ENCODE peak calls at places on chromosomes 11 and 22, in eight cellular contexts. U is H1, D is ovary, O is adrenal gland, G is body of pancreas, C is vagina, B is Peyer's patch, X is HCT116. P is an unnamed sample.

GRCh38 chr22:49617866-49618688 is 209.6 kb downstream of the BRD1 start:
- DNase-seq in U (no peak), D (no peak), O (no peak), G (no peak), C (no peak), B (no peak), X (no peak), P (no peak)

GRCh38 chr22:44880588-44881245 is 128.3 kb downstream of the ARHGAP8 start:
- DNase-seq in U (no peak), D (no peak), O (no peak), G (no peak), C (no peak), B (no peak), X (no peak), P (peak)

GRCh38 chr11:102476069-102476468 is 23.5 kb upstream of the TMEM123 start:
- DNase-seq in U (no peak), D (no peak), O (no peak), G (no peak), C (no peak), B (no peak), X (no peak), P (no peak)

GRCh38 chr22:37741312-37741795 is 44.5 kb downstream of the TRIOBP start:
- DNase-seq in U (no peak), D (peak), O (peak), G (peak), C (no peak), B (no peak), X (no peak), P (peak)

GRCh38 chr11:60625262-60625661 is 74.2 kb upstream of the MS4A8 start:
- DNase-seq in U (peak), D (no peak), O (peak), G (peak), C (no peak), B (no peak), X (peak), P (no peak)

GRCh38 chr11:78654866-78655265 is 80.2 kb upstream of the NARS2 start:
- DNase-seq in U (no peak), D (no peak), O (no peak), G (no peak), C (peak), B (no peak), X (no peak), P (no peak)

GRCh38 chr11:22666320-22666699 is at the start of gene GAS2:
- DNase-seq in U (no peak), D (no peak), O (no peak), G (peak), C (no peak), B (no peak), X (no peak), P (no peak)

GRCh38 chr11:20278727-20279126 is 84.8 kb upstream of the HTATIP2 start:
- DNase-seq in U (no peak), D (no peak), O (no peak), G (no peak), C (no peak), B (no peak), X (no peak), P (no peak)

GRCh38 chr11:129750343-129751292 is 65.0 kb upstream of the TMEM45B start:
- DNase-seq in U (peak), D (peak), O (peak), G (peak), C (no peak), B (peak), X (peak), P (peak)

GRCh38 chr11:128559496-128560103 is 27.8 kb downstream of the ETS1 start:
- DNase-seq in U (no peak), D (no peak), O (no peak), G (no peak), C (no peak), B (no peak), X (no peak), P (no peak)

GRCh38 chr11:78218707-78219492 is 30.2 kb downstream of the USP35 start:
- DNase-seq in U (no peak), D (no peak), O (no peak), G (no peak), C (peak), B (no peak), X (no peak), P (no peak)

GRCh38 chr11:122095950-122096942 is 19.8 kb downstream of the BLID start:
- DNase-seq in U (no peak), D (no peak), O (no peak), G (no peak), C (no peak), B (no peak), X (no peak), P (no peak)

GRCh38 chr22:48663297-48663696 is 1164.4 kb downstream of the BRD1 start:
- DNase-seq in U (no peak), D (no peak), O (no peak), G (no peak), C (no peak), B (no peak), X (peak), P (no peak)

GRCh38 chr11:123129920-123130319 is 65.1 kb downstream of the CLMP start:
- DNase-seq in U (no peak), D (no peak), O (no peak), G (no peak), C (no peak), B (no peak), X (no peak), P (no peak)

GRCh38 chr11:119935341-119935925 is 202.5 kb downstream of the TRIM29 start:
- DNase-seq in U (no peak), D (no peak), O (no peak), G (no peak), C (no peak), B (no peak), X (no peak), P (no peak)

GRCh38 chr11:122202951-122203456 is 87.0 kb upstream of the BLID start:
- DNase-seq in U (peak), D (peak), O (peak), G (peak), C (no peak), B (peak), X (peak), P (peak)

GRCh38 chr11:75319035-75319877 is 32.2 kb downstream of the ARRB1 start:
- DNase-seq in U (no peak), D (no peak), O (no peak), G (peak), C (no peak), B (no peak), X (no peak), P (no peak)

GRCh38 chr22:20526628-20527355 is 19.4 kb downstream of the MED15 start:
- DNase-seq in U (no peak), D (no peak), O (no peak), G (no peak), C (no peak), B (no peak), X (no peak), P (no peak)

DNA sequence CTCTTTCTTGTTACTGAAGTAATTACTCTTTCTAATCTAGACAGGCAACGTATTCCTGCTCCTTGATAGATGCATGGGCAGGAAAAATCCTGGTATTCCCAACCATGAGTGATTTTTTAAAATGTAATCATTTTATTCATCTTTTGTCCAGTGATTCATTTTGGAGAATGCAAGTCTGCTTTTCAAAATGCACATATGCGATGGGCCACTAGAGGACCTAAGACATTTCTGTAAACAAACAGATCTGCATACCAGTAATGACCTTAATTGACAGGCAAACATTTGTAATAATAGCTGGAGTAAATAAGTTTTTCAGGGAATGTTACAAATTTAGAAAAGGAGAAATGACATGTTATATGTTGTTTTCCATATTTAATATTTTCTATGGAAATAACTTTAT is 1167.6 kb downstream of the JRKL start:
- DNase-seq in U (no peak), D (no peak), O (no peak), G (no peak), C (no peak), B (no peak), X (no peak), P (no peak)
- TF ChIP-seq CTCF in U (no peak), D (no peak), O (peak), G (no peak), C (no peak), B (no peak), X (no peak), P (no peak)

GRCh38 chr11:8002676-8003075 is 15.5 kb downstream of the EIF3F start:
- DNase-seq in U (no peak), D (no peak), O (no peak), G (no peak), C (peak), B (no peak), X (no peak), P (no peak)
- TF ChIP-seq POLR2A in U (no peak), D (no peak), O (no peak), G (no peak), C (no peak), B (no peak), X (no peak), P (no peak)

GRCh38 chr11:27509953-27510352 is 3.4 kb upstream of the LIN7C start:
- DNase-seq in U (no peak), D (no peak), O (no peak), G (no peak), C (no peak), B (no peak), X (no peak), P (no peak)

GRCh38 chr11:27505781-27506180 is 788 bp downstream of the LIN7C start:
- DNase-seq in U (no peak), D (no peak), O (no peak), G (no peak), C (no peak), B (no peak), X (no peak), P (no peak)

GRCh38 chr11:27507561-27508322 is 1.2 kb upstream of the LIN7C start:
- DNase-seq in U (no peak), D (no peak), O (no peak), G (no peak), C (no peak), B (no peak), X (no peak), P (no peak)

GRCh38 chr11:27501102-27501501 is 5.5 kb downstream of the LIN7C start:
- DNase-seq in U (no peak), D (no peak), O (no peak), G (no peak), C (no peak), B (no peak), X (no peak), P (no peak)

DNA sequence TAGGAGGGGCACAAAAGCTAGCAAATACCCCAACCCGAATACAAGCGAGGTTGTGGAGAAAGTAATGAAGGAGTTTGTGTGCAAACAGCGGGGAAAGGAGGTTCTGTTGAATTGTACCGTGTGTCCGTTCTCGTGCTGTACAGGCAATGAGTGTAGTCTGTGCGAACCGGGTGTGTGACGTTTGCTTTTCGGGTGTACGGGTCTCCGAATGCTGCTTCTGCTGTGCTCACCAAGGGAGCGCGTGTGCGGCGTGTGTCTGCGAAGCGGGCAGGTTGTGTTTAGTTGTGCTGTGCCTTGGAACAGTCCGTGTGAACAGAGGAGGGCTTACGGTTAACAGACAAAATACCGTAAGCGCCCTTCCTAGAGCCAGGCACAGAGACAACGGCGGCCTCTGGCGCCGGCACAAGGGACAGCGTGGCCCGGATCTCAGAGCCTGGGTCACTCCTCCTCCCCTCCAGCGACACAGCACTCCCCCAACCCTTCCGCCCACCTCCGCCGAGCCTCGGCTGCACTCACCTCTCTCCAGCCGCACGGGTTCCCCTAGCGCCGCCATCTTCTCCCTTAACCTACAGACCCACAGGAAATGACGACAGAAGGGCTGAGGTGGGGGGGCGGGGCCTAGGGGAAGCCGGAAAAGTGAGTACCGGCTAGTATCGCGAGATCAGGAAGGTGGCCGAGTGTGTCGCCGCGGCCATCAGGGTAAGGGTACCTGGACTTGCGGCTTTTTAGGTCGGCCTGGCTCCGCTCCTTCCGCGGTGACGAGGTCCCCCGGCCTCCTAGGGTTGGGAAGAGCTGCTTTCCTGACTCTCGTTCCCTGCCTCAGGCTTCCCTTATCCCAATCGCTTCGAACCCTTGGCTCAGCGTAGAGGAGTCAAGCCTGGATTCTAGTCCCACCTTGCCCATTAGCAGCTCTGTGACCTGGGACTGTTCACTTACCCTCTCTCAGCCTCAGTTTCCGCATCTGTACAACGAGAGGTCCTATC is at the start of gene LIN7C:
- DNase-seq in U (peak), D (peak), O (peak), G (peak), C (peak), B (peak), X (peak), P (peak)
- TF ChIP-seq CTCF in U (no peak), D (no peak), O (no peak), G (no peak), C (no peak), B (no peak), X (no peak), P (no peak)

GRCh38 chr11:68581901-68582300 is 102.4 kb upstream of the GAL start:
- DNase-seq in U (no peak), D (no peak), O (no peak), G (no peak), C (no peak), B (no peak), X (no peak), P (no peak)

GRCh38 chr11:68584097-68584496 is 100.2 kb upstream of the GAL start:
- DNase-seq in U (peak), D (no peak), O (peak), G (peak), C (no peak), B (peak), X (no peak), P (peak)

GRCh38 chr11:68582416-68583046 is 101.8 kb upstream of the GAL start:
- DNase-seq in U (no peak), D (no peak), O (peak), G (no peak), C (no peak), B (no peak), X (no peak), P (no peak)

GRCh38 chr11:68583047-68583446 is 101.3 kb upstream of the GAL start:
- DNase-seq in U (no peak), D (no peak), O (no peak), G (no peak), C (no peak), B (no peak), X (no peak), P (no peak)

GRCh38 chr11:68584991-68585524 is 99.3 kb upstream of the GAL start:
- DNase-seq in U (no peak), D (no peak), O (no peak), G (no peak), C (no peak), B (no peak), X (no peak), P (no peak)
- TF ChIP-seq POLR2A in U (no peak), D (no peak), O (no peak), G (no peak), C (no peak), B (no peak), X (no peak), P (no peak)

GRCh38 chr22:30327864-30328345 is 1.2 kb upstream of the TBC1D10A start:
- DNase-seq in U (no peak), D (no peak), O (no peak), G (peak), C (no peak), B (no peak), X (peak), P (no peak)
- TF ChIP-seq CTCF in U (peak), D (no peak), O (no peak), G (peak), C (no peak), B (no peak), X (peak), P (no peak)

DNA sequence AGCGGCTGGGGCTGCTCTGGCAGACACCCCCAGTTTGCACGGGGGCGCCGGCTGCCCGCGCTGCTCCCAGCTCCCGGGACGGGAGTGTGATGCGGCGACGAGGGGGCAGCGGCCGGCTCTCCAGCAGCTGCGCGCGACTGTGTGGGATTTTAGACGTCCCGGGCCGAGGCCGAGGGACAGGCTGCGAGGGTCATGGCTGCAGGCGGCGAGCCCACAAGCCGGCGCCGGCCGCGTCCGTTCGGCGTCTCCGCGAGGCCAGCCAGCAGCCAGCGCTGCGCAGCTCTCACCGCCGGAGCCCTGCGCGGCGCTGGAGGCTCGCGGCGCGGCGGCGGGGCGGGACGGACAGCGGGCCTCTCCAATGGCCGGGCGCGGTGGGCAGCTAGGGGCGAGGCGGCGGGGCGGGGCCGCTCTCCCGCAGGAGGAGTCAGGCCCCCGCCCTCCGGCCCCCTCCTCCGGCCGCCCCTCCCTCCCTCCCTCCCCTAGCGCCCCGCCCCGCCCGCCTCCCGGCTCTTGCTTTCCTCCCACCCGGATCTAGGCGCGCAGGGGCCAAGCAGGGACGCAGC is at the start of gene FZD4:
- DNase-seq in U (no peak), D (peak), O (peak), G (peak), C (no peak), B (peak), X (peak), P (peak)
- TF ChIP-seq POLR2A in U (peak), D (peak), O (peak), G (no peak), C (peak), B (peak), X (no peak), P (peak)

GRCh38 chr11:11450744-11451362 is 97.8 kb upstream of the CSNK2A3 start:
- DNase-seq in U (no peak), D (no peak), O (no peak), G (no peak), C (no peak), B (no peak), X (peak), P (no peak)

GRCh38 chr11:11449327-11449726 is 96.3 kb upstream of the CSNK2A3 start:
- DNase-seq in U (no peak), D (no peak), O (no peak), G (no peak), C (no peak), B (no peak), X (no peak), P (no peak)

GRCh38 chr11:11454671-11455223 is 101.7 kb upstream of the CSNK2A3 start:
- DNase-seq in U (no peak), D (no peak), O (no peak), G (no peak), C (no peak), B (peak), X (no peak), P (no peak)

GRCh38 chr11:11448626-11449025 is 95.6 kb upstream of the CSNK2A3 start:
- DNase-seq in U (no peak), D (no peak), O (no peak), G (no peak), C (no peak), B (no peak), X (no peak), P (no peak)

GRCh38 chr11:11451501-11452005 is 98.5 kb upstream of the CSNK2A3 start:
- DNase-seq in U (no peak), D (no peak), O (no peak), G (no peak), C (no peak), B (no peak), X (peak), P (no peak)
- TF ChIP-seq CTCF in U (no peak), D (no peak), O (no peak), G (no peak), C (no peak), B (no peak), X (no peak), P (no peak)